ENCODE peak calls at places on chromosomes 12 and 14, in four cellular contexts. E is fibroblast of mammary gland, X is brain microvascular endothelial cell, K is uterus. C is an unnamed sample.
A peak's percentile ranks its signal among the peaks of the same experiment; 100 is the strongest.

GRCh38 chr14:90290612-90291011 is 34.3 kb downstream of the PSMC1 start:
- DNase-seq in E (no peak), X (no peak), K (no peak), C (no peak)

GRCh38 chr14:60008042-60008441 is 83.7 kb upstream of the PCNX4 start:
- DNase-seq in E (peak; percentile 36), X (no peak), K (no peak), C (no peak)

GRCh38 chr12:18861287-18861858 is 123.5 kb downstream of the CAPZA3 start:
- DNase-seq in E (peak; percentile 62), X (no peak), K (no peak), C (no peak)

GRCh38 chr12:27967551-27968054 is 4.9 kb downstream of the PTHLH start:
- DNase-seq in E (peak; percentile 72), X (no peak), K (no peak), C (no peak)

GRCh38 chr14:20624495-20625070 is 16.9 kb downstream of the OR6S1 start:
- DNase-seq in E (peak; percentile 83), X (peak; percentile 65), K (peak; percentile 45), C (peak; percentile 69)

GRCh38 chr14:104633276-104633861 is 28.8 kb upstream of the TMEM179 start:
- DNase-seq in E (no peak), X (no peak), K (no peak), C (no peak)

GRCh38 chr12:15662303-15662980 is 126.7 kb downstream of the EPS8 start:
- DNase-seq in E (peak; percentile 96), X (peak; percentile 43), K (no peak), C (no peak)

GRCh38 chr12:124359671-124360581 is 65.0 kb downstream of the RFLNA start:
- DNase-seq in E (no peak), X (no peak), K (peak; percentile 87), C (peak; percentile 96)

GRCh38 chr14:20400965-20401593 is 12.2 kb downstream of the TEP1 start:
- DNase-seq in E (peak; percentile 33), X (no peak), K (no peak), C (no peak)

GRCh38 chr12:123808167-123808566 is 46.1 kb downstream of the DNAH10 start:
- DNase-seq in E (peak; percentile 15), X (peak; percentile 25), K (no peak), C (no peak)

GRCh38 chr12:3304436-3305135 is 186.4 kb upstream of the PRMT8 start:
- DNase-seq in E (peak; percentile 89), X (peak; percentile 91), K (no peak), C (no peak)

GRCh38 chr12:121713257-121714155 is 954 bp downstream of the TMEM120B start:
- DNase-seq in E (peak; percentile 25), X (no peak), K (peak; percentile 32), C (peak; percentile 66)